ENCODE peak calls at places on chromosome 5, in eight cellular contexts. R is bronchial epithelial cell; I is GM13976; J is BJ; Y is fibroblast of lung; A is PC-3; W is H1; X is CD4-positive, alpha-beta T cell. C is an unnamed sample.

GRCh38 chr5:68134669-68135313 is 80.8 kb upstream of the PIK3R1 start:
- DNase-seq in A (no peak), I (no peak), R (no peak), W (no peak), X (no peak), Y (no peak), J (no peak), C (no peak)

GRCh38 chr5:56594821-56595220 is 220.5 kb upstream of the MAP3K1 start:
- DNase-seq in R (no peak), A (no peak), X (no peak), J (no peak), I (no peak), Y (no peak), W (no peak), C (no peak)

GRCh38 chr5:163569284-163569683 is 63.9 kb downstream of the MAT2B start:
- DNase-seq in W (no peak), A (peak; percentile 39), R (peak; percentile 12), X (no peak), Y (peak; percentile 45), I (no peak), J (no peak), C (no peak)

GRCh38 chr5:78295035-78295961 is 800 bp upstream of the AP3B1 start:
- DNase-seq in X (peak; percentile 40), I (peak; percentile 35), A (peak; percentile 60), J (no peak), W (peak; percentile 78), Y (peak; percentile 25), R (peak; percentile 47), C (peak; percentile 24)

GRCh38 chr5:38616061-38616460 is 59.6 kb upstream of the LIFR start:
- DNase-seq in W (no peak), X (no peak), Y (peak; percentile 64), A (no peak), I (no peak), R (no peak), J (peak; percentile 88), C (no peak)

GRCh38 chr5:38226091-38226490 is 32.3 kb upstream of the EGFLAM start:
- DNase-seq in Y (no peak), J (no peak), X (no peak), R (no peak), A (no peak), I (no peak), W (no peak), C (no peak)

GRCh38 chr5:9316733-9317132 is 229.1 kb downstream of the SEMA5A start:
- DNase-seq in X (no peak), R (peak; percentile 45), I (no peak), W (no peak), Y (no peak), J (no peak), A (peak; percentile 75), C (no peak)

GRCh38 chr5:143397302-143398052 is 6.0 kb downstream of the NR3C1 start:
- DNase-seq in W (no peak), J (no peak), X (no peak), R (peak; percentile 15), I (no peak), A (no peak), Y (no peak), C (no peak)

GRCh38 chr5:41247135-41247534 is 33.8 kb upstream of the C6 start:
- DNase-seq in W (no peak), I (no peak), Y (no peak), R (no peak), A (no peak), X (no peak), J (no peak), C (no peak)

GRCh38 chr5:17405976-17406876 is 91.8 kb upstream of the TAF11L2 start:
- DNase-seq in I (no peak), J (no peak), X (no peak), W (no peak), Y (peak; percentile 69), A (peak; percentile 51), R (peak; percentile 95), C (no peak)

GRCh38 chr5:17952231-17952630 is 318.0 kb downstream of the TAF11L14 start:
- DNase-seq in I (no peak), W (no peak), A (no peak), X (no peak), R (no peak), J (no peak), Y (no peak), C (no peak)

GRCh38 chr5:154095819-154096380 is 57.1 kb downstream of the MFAP3 start:
- DNase-seq in J (no peak), Y (no peak), X (no peak), W (no peak), I (no peak), A (no peak), R (no peak), C (no peak)

GRCh38 chr5:62460578-62460983 is 48.0 kb downstream of the IPO11 start:
- DNase-seq in J (no peak), W (no peak), I (peak; percentile 52), R (peak; percentile 42), A (peak; percentile 55), Y (peak; percentile 51), X (no peak), C (no peak)

GRCh38 chr5:34059997-34060396 is 17.0 kb upstream of the C1QTNF3 start:
- DNase-seq in A (no peak), R (peak; percentile 58), I (no peak), Y (no peak), J (no peak), W (no peak), X (no peak), C (no peak)

GRCh38 chr5:111163000-111163399 is 61.2 kb upstream of the CAMK4 start:
- DNase-seq in I (no peak), X (no peak), J (no peak), Y (peak; percentile 19), W (no peak), R (no peak), A (no peak), C (no peak)

GRCh38 chr5:111165058-111165457 is 59.1 kb upstream of the CAMK4 start:
- DNase-seq in I (no peak), W (no peak), R (no peak), X (no peak), Y (no peak), A (no peak), J (no peak), C (no peak)

GRCh38 chr5:111158105-111158744 is 66.0 kb upstream of the CAMK4 start:
- DNase-seq in J (peak; percentile 20), X (peak; percentile 68), W (peak; percentile 90), I (peak; percentile 55), R (peak; percentile 75), Y (peak; percentile 64), A (peak; percentile 92), C (peak; percentile 82)

DNA sequence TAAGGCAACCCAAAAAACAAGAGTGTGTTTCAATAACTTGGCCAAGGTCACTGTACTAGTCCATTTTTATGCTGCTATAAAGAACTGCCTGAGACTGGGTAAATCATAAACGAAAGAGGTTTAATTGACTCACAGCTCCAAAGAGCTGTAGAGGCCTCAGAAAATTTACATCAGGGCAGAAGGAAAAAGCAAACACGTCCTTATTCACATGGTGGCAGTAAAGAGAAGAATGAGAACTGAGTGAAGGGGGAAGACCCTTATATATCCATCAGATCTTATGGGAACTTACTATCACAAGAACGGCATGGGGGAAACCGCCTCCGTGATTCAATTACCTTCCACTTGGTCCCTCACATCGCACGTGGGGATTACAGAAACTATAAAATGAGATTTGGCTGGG is 64.3 kb upstream of the CAMK4 start:
- DNase-seq in A (peak; percentile 8), W (no peak), I (no peak), Y (no peak), J (no peak), X (no peak), R (no peak), C (no peak)
- TF ChIP-seq CTCF in A (no peak), W (peak; percentile 23), I (peak; percentile 11), Y (peak; percentile 19), J (no peak), X (no peak), R (no peak), C (no peak)

DNA sequence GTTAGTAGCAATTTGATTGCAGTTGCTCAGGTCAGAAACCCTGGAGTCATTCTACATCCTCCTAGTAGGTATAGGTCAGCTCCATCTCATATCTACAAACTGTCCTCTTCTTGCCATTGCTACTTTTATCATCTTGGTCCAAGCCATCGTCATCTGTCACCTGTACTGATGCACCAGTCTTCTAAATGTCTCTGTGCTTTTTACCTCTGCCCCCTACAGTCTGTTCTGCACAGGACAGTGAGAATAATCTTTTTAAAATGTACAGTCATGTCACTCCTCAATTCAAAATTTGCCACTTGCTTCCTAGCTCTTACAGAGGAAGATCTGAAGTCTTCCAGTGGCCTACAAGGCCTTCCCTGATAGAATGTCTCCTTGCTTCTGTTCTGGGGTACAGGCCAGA is 6.8 kb downstream of the NNT start:
- DNase-seq in Y (no peak), A (peak; percentile 30), I (peak; percentile 37), W (no peak), X (no peak), R (no peak), J (no peak), C (no peak)
- TF ChIP-seq CTCF in Y (peak; percentile 36), A (peak; percentile 62), I (peak; percentile 17), W (no peak), X (no peak), R (peak; percentile 26), J (peak; percentile 26), C (no peak)

DNA sequence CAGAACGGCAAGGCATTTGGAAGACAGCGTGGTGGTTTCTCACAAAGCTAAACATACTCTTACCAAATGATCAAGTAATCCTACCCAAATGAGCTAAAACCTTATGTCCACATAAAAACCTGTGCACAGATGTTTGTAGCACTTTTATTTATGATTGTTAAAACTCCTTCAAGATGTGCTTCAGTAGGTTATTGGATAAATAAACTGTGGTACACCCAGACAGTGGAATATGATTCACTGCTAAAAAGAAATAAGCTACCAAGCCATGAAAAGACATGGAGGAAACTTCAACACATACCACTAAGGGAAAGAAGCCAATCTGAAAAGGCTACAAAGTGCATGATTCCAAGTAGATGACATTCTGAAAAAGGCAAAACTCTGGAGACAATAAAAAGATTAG is 94.2 kb downstream of the FOXD1 start:
- DNase-seq in A (no peak), W (no peak), Y (peak; percentile 66), I (no peak), X (no peak), R (no peak), J (no peak), C (no peak)
- TF ChIP-seq CTCF in A (no peak), W (no peak), Y (no peak), I (no peak), X (no peak), R (no peak), J (no peak), C (no peak)

DNA sequence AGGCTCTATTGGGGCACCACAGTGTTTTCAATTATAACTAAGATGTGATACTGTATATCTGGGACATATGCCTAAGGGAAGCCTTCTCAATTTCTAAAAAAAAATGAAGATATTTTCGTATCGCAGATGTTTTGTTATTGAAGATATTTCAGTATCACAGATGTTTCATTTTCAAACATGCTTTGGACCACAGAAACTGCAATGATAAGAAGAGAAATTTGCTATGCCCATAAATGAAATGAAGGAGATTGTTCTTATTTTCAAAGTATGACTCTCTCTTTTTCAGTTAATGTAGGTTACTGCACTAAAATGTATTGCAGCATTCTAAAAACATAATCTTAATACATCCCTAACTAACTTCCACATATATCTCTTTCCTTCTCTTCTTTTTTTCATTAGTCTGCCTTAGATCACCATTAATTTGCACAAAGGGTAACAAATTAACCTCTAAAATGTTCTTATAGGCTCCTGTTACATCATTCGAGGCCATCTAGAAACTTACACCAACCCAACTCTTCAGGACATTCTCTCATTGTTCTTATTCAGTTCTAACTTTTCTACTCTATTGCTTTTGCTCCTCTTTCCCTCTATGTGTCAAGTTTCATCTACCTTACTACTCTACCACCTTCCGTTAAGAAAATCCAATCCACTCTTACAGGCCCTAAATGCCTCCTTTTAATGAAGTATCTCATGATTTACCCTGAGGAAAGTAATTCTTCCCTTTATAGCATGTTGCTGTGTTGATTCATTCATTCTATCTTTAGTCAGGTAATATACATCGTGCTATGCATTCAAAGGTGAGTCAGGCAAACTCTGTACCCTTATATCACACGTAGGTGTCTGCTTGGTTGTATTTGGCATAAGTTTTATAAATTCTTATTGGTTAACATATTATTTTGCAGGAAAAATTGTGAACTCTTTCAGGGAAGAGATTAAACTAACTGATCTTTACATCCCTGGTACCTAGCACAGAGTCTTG is 70.5 kb downstream of the ST8SIA4 start:
- DNase-seq in I (no peak), W (no peak), X (no peak), A (no peak), R (peak; percentile 8), J (no peak), Y (no peak), C (no peak)
- TF ChIP-seq CTCF in I (no peak), W (no peak), X (no peak), A (no peak), R (no peak), J (no peak), Y (no peak), C (no peak)